ENCODE peak calls at places on chromosomes 12 and 14, in six cellular contexts. P is adrenal gland; D is caudate nucleus; N is globus pallidus; O is CD8-positive, alpha-beta T cell; Z is HS-5. K is an unnamed sample.
A peak's percentile ranks its signal among the peaks of the same experiment; 100 is the strongest.

GRCh38 chr14:100651999-100652508 is 64.8 kb upstream of the BEGAIN start:
- DNase-seq in P (peak; percentile 68), D (no peak), N (no peak), O (no peak), Z (no peak), K (no peak)

GRCh38 chr14:57066887-57067513 is 201.7 kb downstream of the EXOC5 start:
- DNase-seq in P (peak; percentile 13), D (peak; percentile 20), N (peak; percentile 20), O (no peak), Z (no peak), K (peak; percentile 9)

GRCh38 chr14:50523271-50524041 is 8.9 kb downstream of the MAP4K5 start:
- DNase-seq in P (no peak), D (no peak), N (no peak), O (no peak), Z (no peak), K (no peak)

GRCh38 chr12:93580682-93581081 is 8.2 kb downstream of the SOCS2 start:
- DNase-seq in P (no peak), D (no peak), N (no peak), O (no peak), Z (no peak), K (no peak)

GRCh38 chr14:65824285-65824977 is 411.9 kb downstream of the FUT8 start:
- DNase-seq in P (peak; percentile 58), D (peak; percentile 7), N (peak; percentile 72), O (peak; percentile 44), Z (peak; percentile 32), K (peak; percentile 71)

GRCh38 chr14:79011091-79011919 is 841.1 kb downstream of the NRXN3 start:
- DNase-seq in P (no peak), D (no peak), N (peak; percentile 49), O (no peak), Z (peak; percentile 90), K (peak; percentile 19)

GRCh38 chr14:104865069-104865630 is at the start of gene CEP170B:
- DNase-seq in P (peak; percentile 36), D (no peak), N (peak; percentile 35), O (no peak), Z (no peak), K (peak; percentile 83)

GRCh38 chr12:103966736-103967135 is 1.1 kb downstream of the TDG start:
- DNase-seq in P (no peak), D (no peak), N (peak; percentile 5), O (no peak), Z (no peak), K (no peak)

GRCh38 chr14:101791919-101792572 is 30.5 kb downstream of the PPP2R5C start:
- DNase-seq in P (no peak), D (no peak), N (no peak), O (no peak), Z (no peak), K (no peak)

GRCh38 chr12:132172619-132173018 is 28.4 kb downstream of the NOC4L start:
- DNase-seq in P (no peak), D (no peak), N (no peak), O (no peak), Z (no peak), K (no peak)

GRCh38 chr14:75995372-75996041 is 9.9 kb downstream of the IFT43 start:
- DNase-seq in P (peak; percentile 29), D (no peak), N (no peak), O (no peak), Z (no peak), K (no peak)

GRCh38 chr14:74973003-74973614 is 17.7 kb upstream of the PGF start:
- DNase-seq in P (peak; percentile 50), D (no peak), N (no peak), O (peak; percentile 31), Z (no peak), K (no peak)

GRCh38 chr12:51699219-51699618 is 108.2 kb downstream of the SCN8A start:
- DNase-seq in P (no peak), D (no peak), N (no peak), O (no peak), Z (no peak), K (no peak)

GRCh38 chr14:90518941-90519256 is 122.1 kb downstream of the CALM1 start:
- DNase-seq in P (no peak), D (no peak), N (no peak), O (peak; percentile 51), Z (no peak), K (peak; percentile 54)

GRCh38 chr12:12240671-12241345 is 26.0 kb downstream of the LRP6 start:
- DNase-seq in P (no peak), D (no peak), N (peak; percentile 96), O (no peak), Z (no peak), K (no peak)

GRCh38 chr14:75628816-75629215 is 31.9 kb downstream of the ERG28 start:
- DNase-seq in P (no peak), D (no peak), N (no peak), O (no peak), Z (no peak), K (no peak)

GRCh38 chr14:103716091-103716801 is 636 bp downstream of the ZFYVE21 start:
- DNase-seq in P (peak; percentile 45), D (no peak), N (no peak), O (no peak), Z (no peak), K (peak; percentile 45)

GRCh38 chr14:65224799-65225198 is 122.5 kb upstream of the MAX start:
- DNase-seq in P (no peak), D (peak; percentile 51), N (peak; percentile 90), O (no peak), Z (no peak), K (no peak)

GRCh38 chr14:49972840-49973239 is 80.0 kb downstream of the ARF6 start:
- DNase-seq in P (peak; percentile 65), D (no peak), N (no peak), O (peak; percentile 54), Z (peak; percentile 73), K (no peak)

GRCh38 chr14:104264495-104265265 is 126.3 kb downstream of the KIF26A start:
- DNase-seq in P (peak; percentile 4), D (no peak), N (no peak), O (no peak), Z (no peak), K (no peak)

GRCh38 chr12:109539508-109539907 is 33.8 kb downstream of the MMAB start:
- DNase-seq in P (no peak), D (no peak), N (no peak), O (no peak), Z (no peak), K (no peak)

GRCh38 chr12:6038160-6038559 is 86.3 kb downstream of the VWF start:
- DNase-seq in P (peak; percentile 33), D (no peak), N (no peak), O (peak; percentile 27), Z (no peak), K (peak; percentile 70)

GRCh38 chr12:2856901-2857495 is at the start of gene TEX52:
- DNase-seq in P (no peak), D (no peak), N (no peak), O (no peak), Z (no peak), K (no peak)

GRCh38 chr14:20477211-20477876 is 8.1 kb downstream of the PNP start:
- DNase-seq in P (no peak), D (no peak), N (peak; percentile 22), O (peak; percentile 45), Z (no peak), K (peak; percentile 42)

K was measured in germinal center.